ENCODE peak calls at places on chromosomes 3 and 15, in seven cellular contexts. J is activated T-cell treated with anti-CD3 and anti-CD28 coated beads for 4 hours, C is fibroblast of mammary gland, E is AG08395, V is neural crest cell, R is ELF-1, H is mucosa of gallbladder. F is an unnamed sample.

GRCh38 chr3:57961828-57962447 is 46.3 kb upstream of the FLNB start:
- DNase-seq in J (no peak), C (peak), E (peak), V (no peak), R (no peak), H (no peak), F (no peak)

GRCh38 chr3:106473576-106474506 is 605.0 kb upstream of the CBLB start:
- DNase-seq in J (no peak), C (no peak), E (no peak), V (no peak), R (no peak), H (no peak), F (no peak)

GRCh38 chr3:25420885-25421284 is 7.2 kb upstream of the RARB start:
- DNase-seq in J (no peak), C (peak), E (no peak), V (no peak), R (no peak), H (no peak), F (no peak)

GRCh38 chr3:66297260-66297863 is 76.6 kb downstream of the SLC25A26 start:
- DNase-seq in J (no peak), C (peak), E (peak), V (no peak), R (no peak), H (no peak), F (no peak)

GRCh38 chr15:84629033-84629432 is 25.1 kb downstream of the WDR73 start:
- DNase-seq in J (no peak), C (no peak), E (no peak), V (no peak), R (no peak), H (no peak), F (no peak)

GRCh38 chr3:167829057-167829456 is 93.5 kb downstream of the SERPINI1 start:
- DNase-seq in J (no peak), C (no peak), E (no peak), V (no peak), R (no peak), H (no peak), F (no peak)

GRCh38 chr3:105866656-105867653 is 1.9 kb downstream of the CBLB start:
- DNase-seq in J (no peak), C (peak), E (no peak), V (no peak), R (no peak), H (no peak), F (no peak)

GRCh38 chr3:59809750-59810444 is 760.1 kb upstream of the CFAP20DC start:
- DNase-seq in J (no peak), C (peak), E (peak), V (no peak), R (peak), H (no peak), F (no peak)

GRCh38 chr3:32822609-32823498 is 5.1 kb downstream of the TRIM71 start:
- DNase-seq in J (no peak), C (no peak), E (no peak), V (no peak), R (no peak), H (no peak), F (no peak)

F was measured in NT2/D1.